ENCODE peak calls at places on chromosomes 6 and 20, in six cellular contexts. W is right lobe of liver; U is NCI-H1417; M is CD8-positive, alpha-beta memory T cell; N is H4; H is endothelial cell of umbilical vein. K is an unnamed sample.

GRCh38 chr6:62797190-62797589 is 414.1 kb upstream of the FKBP1C start:
- DNase-seq in W (no peak), H (no peak), M (no peak), U (no peak), N (no peak), K (no peak)

GRCh38 chr20:48502016-48502415 is 325.8 kb downstream of the PREX1 start:
- DNase-seq in H (no peak), N (no peak), U (no peak), W (no peak), M (no peak), K (no peak)

GRCh38 chr20:63330940-63331339 is 30.2 kb downstream of the CHRNA4 start:
- DNase-seq in U (no peak), W (no peak), M (no peak), N (no peak), H (no peak), K (peak)

GRCh38 chr20:34558320-34559202 is at the start of gene MAP1LC3A:
- DNase-seq in U (no peak), M (peak), N (peak), H (peak), W (peak), K (no peak)

GRCh38 chr6:99132026-99132425 is 184.3 kb upstream of the FBXL4 start:
- DNase-seq in N (no peak), U (no peak), W (no peak), H (no peak), M (no peak), K (no peak)

GRCh38 chr6:26401389-26401986 is 587 bp upstream of the BTN3A1 start:
- DNase-seq in U (no peak), W (no peak), M (no peak), H (no peak), N (no peak), K (no peak)

GRCh38 chr20:5188736-5189135 is 61.9 kb downstream of the CDS2 start:
- DNase-seq in N (no peak), H (no peak), U (no peak), M (no peak), W (no peak), K (no peak)

GRCh38 chr6:163860194-163861081 is 445.9 kb downstream of the QKI start:
- DNase-seq in N (no peak), U (no peak), W (no peak), H (no peak), M (no peak), K (no peak)

GRCh38 chr6:27066802-27067201 is 180.7 kb upstream of the PRSS16 start:
- DNase-seq in U (no peak), H (no peak), M (no peak), W (no peak), N (no peak), K (no peak)

GRCh38 chr20:39112196-39112743 is 150.1 kb downstream of the DHX35 start:
- DNase-seq in W (peak), H (peak), N (peak), M (no peak), U (peak), K (peak)

GRCh38 chr20:51230727-51231126 is 207.8 kb upstream of the KCNG1 start:
- DNase-seq in U (no peak), H (no peak), N (no peak), M (no peak), W (no peak), K (no peak)

GRCh38 chr6:21997414-21998037 is 299.3 kb downstream of the PRL start:
- DNase-seq in M (no peak), W (no peak), U (no peak), H (peak), N (no peak), K (peak)

GRCh38 chr6:167554854-167555253 is 230.0 kb downstream of the TTLL2 start:
- DNase-seq in W (no peak), N (no peak), H (no peak), U (no peak), M (no peak), K (no peak)

GRCh38 chr6:111480988-111481830 is 1.8 kb downstream of the REV3L start:
- DNase-seq in W (no peak), H (peak), N (no peak), M (no peak), U (peak), K (peak)

GRCh38 chr20:37204056-37204455 is 24.7 kb upstream of the MROH8 start:
- DNase-seq in H (no peak), U (no peak), W (no peak), M (no peak), N (no peak), K (no peak)

GRCh38 chr6:123745877-123746276 is 57.8 kb upstream of the NKAIN2 start:
- DNase-seq in M (no peak), N (no peak), U (no peak), W (no peak), H (peak), K (no peak)

GRCh38 chr20:56171087-56172012 is 77.2 kb upstream of the MC3R start:
- DNase-seq in H (no peak), U (peak), W (no peak), N (peak), M (no peak), K (no peak)

GRCh38 chr6:41204156-41204555 is 3.2 kb upstream of the TREML2 start:
- DNase-seq in N (no peak), M (no peak), W (no peak), H (no peak), U (no peak), K (no peak)

GRCh38 chr6:133923938-133924593 is 29.0 kb upstream of the TBPL1 start:
- DNase-seq in U (peak), N (peak), M (peak), H (peak), W (peak), K (peak)

GRCh38 chr6:123352705-123353104 is 284.0 kb downstream of the TRDN start:
- DNase-seq in H (no peak), M (no peak), N (no peak), W (no peak), U (peak), K (no peak)